ENCODE peak calls at places on chromosome 9, in ten cellular contexts. M is stimulated activated naive CD8-positive, alpha-beta T cell treated with anti-CD3 and anti-CD28 coated beads, Interleukin-15, amount 100 ng/mL, for 72 hours; Z is NCI-H2029; X is stimulated activated CD4-positive, alpha-beta T cell treated with anti-CD3 and anti-CD28 coated beads, Interleukin-2, amount 100 ng/mL, for 48 hours; U is fibroblast of mammary gland; S is right cardiac atrium; K is stromal cell of bone marrow; E is KBM-7; J is epithelial cell of esophagus; Y is stimulated activated CD8-positive, alpha-beta memory T cell treated with anti-CD3 and anti-CD28 coated beads, Interleukin-15, amount 100 ng/mL, for 24 hours. L is an unnamed sample.

GRCh38 chr9:80114241-80114640 is 542.5 kb downstream of the TLE4 start:
- DNase-seq in K (no peak), J (no peak), Z (no peak), Y (no peak), S (no peak), M (no peak), X (no peak), E (no peak), U (no peak), L (no peak)

GRCh38 chr9:125240649-125240999 is 519 bp downstream of the HSPA5 start:
- DNase-seq in X (no peak), Z (no peak), M (no peak), E (no peak), U (peak; percentile 44), J (peak; percentile 39), S (no peak), K (no peak), Y (peak; percentile 20), L (no peak)

GRCh38 chr9:132740526-132741309 is 70.5 kb downstream of the GTF3C4 start:
- DNase-seq in U (no peak), M (no peak), J (no peak), E (no peak), X (no peak), Z (no peak), S (no peak), K (no peak), Y (no peak), L (no peak)

GRCh38 chr9:127455299-127455992 is 4.1 kb downstream of the LRSAM1 start:
- DNase-seq in E (peak; percentile 86), Y (no peak), K (no peak), S (no peak), U (no peak), M (no peak), X (no peak), J (peak; percentile 51), Z (no peak), L (no peak)

GRCh38 chr9:96858670-96859069 is 4.4 kb upstream of the ZNF782 start:
- DNase-seq in K (no peak), S (no peak), M (no peak), X (no peak), Z (no peak), Y (no peak), J (peak; percentile 13), U (no peak), E (no peak), L (no peak)

GRCh38 chr9:127706836-127707241 is at the start of gene CFAP157:
- DNase-seq in X (no peak), Z (peak; percentile 47), Y (no peak), K (no peak), S (no peak), J (peak; percentile 36), M (no peak), U (no peak), E (peak; percentile 28), L (no peak)

GRCh38 chr9:80796662-80797426 is 892.5 kb downstream of the TLE1 start:
- DNase-seq in J (no peak), S (no peak), Y (no peak), K (no peak), X (no peak), E (no peak), U (peak; percentile 8), Z (no peak), M (no peak), L (peak; percentile 55)

GRCh38 chr9:73548201-73548600 is 396.5 kb downstream of the ANXA1 start:
- DNase-seq in U (no peak), S (no peak), X (no peak), E (no peak), M (no peak), K (no peak), J (no peak), Z (peak; percentile 49), Y (no peak), L (no peak)

GRCh38 chr9:99411068-99411467 is 189.0 kb downstream of the SEC61B start:
- DNase-seq in X (no peak), S (no peak), Y (no peak), E (no peak), K (no peak), Z (no peak), U (peak; percentile 71), J (peak; percentile 63), M (no peak), L (no peak)

GRCh38 chr9:37293664-37294524 is 128.6 kb upstream of the GRHPR start:
- DNase-seq in M (no peak), Y (no peak), Z (no peak), X (no peak), J (peak; percentile 30), S (no peak), U (peak; percentile 75), E (no peak), K (peak; percentile 32), L (no peak)

GRCh38 chr9:120916573-120916972 is 10.0 kb downstream of the TRAF1 start:
- DNase-seq in U (peak; percentile 93), M (no peak), J (peak; percentile 55), X (no peak), S (peak; percentile 88), K (no peak), Y (no peak), Z (no peak), E (no peak), L (no peak)

GRCh38 chr9:10052181-10052580 is 560.6 kb downstream of the PTPRD start:
- DNase-seq in S (no peak), Z (no peak), U (no peak), E (no peak), X (no peak), J (no peak), Y (no peak), K (no peak), M (no peak), L (no peak)

GRCh38 chr9:37037744-37038640 is 3.9 kb upstream of the PAX5 start:
- DNase-seq in X (no peak), U (no peak), Z (no peak), M (no peak), E (no peak), K (no peak), J (no peak), Y (no peak), S (no peak), L (no peak)

GRCh38 chr9:128946945-128947422 is 419 bp downstream of the DOLK start:
- DNase-seq in K (no peak), S (no peak), U (peak; percentile 38), E (no peak), Y (no peak), Z (peak; percentile 30), J (peak; percentile 26), X (peak; percentile 14), M (no peak), L (no peak)

GRCh38 chr9:122347348-122348287 is 23.2 kb upstream of the PTGS1 start:
- DNase-seq in S (no peak), X (no peak), U (peak; percentile 34), E (no peak), J (peak; percentile 50), Z (no peak), Y (no peak), K (no peak), M (no peak), L (no peak)

GRCh38 chr9:125755340-125755739 is 8.2 kb downstream of the PBX3 start:
- DNase-seq in E (no peak), M (no peak), Y (no peak), S (no peak), K (no peak), U (no peak), Z (no peak), J (no peak), X (no peak), L (peak; percentile 57)

GRCh38 chr9:136978073-136978864 is 965 bp downstream of the PTGDS start:
- DNase-seq in X (peak; percentile 45), S (peak; percentile 96), Z (peak; percentile 58), M (peak; percentile 69), K (no peak), E (no peak), J (peak; percentile 72), U (peak; percentile 43), Y (peak; percentile 49), L (no peak)

GRCh38 chr9:130946778-130947617 is 8.0 kb upstream of the FIBCD1 start:
- DNase-seq in U (peak; percentile 26), M (no peak), J (peak; percentile 85), K (no peak), S (no peak), X (no peak), Z (no peak), E (no peak), Y (no peak), L (no peak)

L was measured in DMS 273 treated with DMSO at 0.1 percent for 48 hours.